ENCODE peak calls at places on chromosomes 1 and 21, in six cellular contexts. I is lung, Y is ascending aorta, F is NT2/D1, U is transverse colon, E is astrocyte. L is an unnamed sample. For H3K4me1, the result is how much of the 10 kb centered on the place peaks cover.

GRCh38 chr1:153677718-153678518 is 570 bp upstream of the NPR1 start:
- DNase-seq in F (peak), E (no peak), I (peak), Y (no peak), U (peak), L (peak)

GRCh38 chr1:98749152-98749756 is 87.7 kb downstream of the SNX7 start:
- DNase-seq in F (no peak), I (no peak), U (no peak), E (peak), Y (no peak), L (no peak)

GRCh38 chr1:46522184-46522968 is 29.1 kb downstream of the KNCN start:
- DNase-seq in E (peak), I (peak), F (no peak), U (peak), Y (no peak), L (peak)

GRCh38 chr1:235601087-235601486 is 48.5 kb downstream of the GNG4 start:
- DNase-seq in F (no peak), U (no peak), Y (no peak), I (no peak), E (no peak), L (no peak)

GRCh38 chr1:5419501-5419900 is 572.7 kb downstream of the NPHP4 start:
- DNase-seq in I (no peak), U (no peak), Y (no peak), F (no peak), E (no peak), L (no peak)

GRCh38 chr1:175129997-175130648 is 62.5 kb downstream of the KIAA0040 start:
- DNase-seq in I (no peak), E (no peak), F (peak), Y (no peak), U (no peak), L (no peak)

GRCh38 chr1:9198538-9199361 is 35.8 kb upstream of the H6PD start:
- DNase-seq in I (no peak), Y (no peak), F (no peak), E (peak), U (no peak), L (no peak)

GRCh38 chr1:116990612-116991151 is 10.9 kb upstream of the CD101 start:
- DNase-seq in I (peak), Y (peak), F (no peak), E (peak), U (peak), L (peak)

GRCh38 chr1:168897249-168897648 is 168.2 kb upstream of the DPT start:
- DNase-seq in I (no peak), U (no peak), E (no peak), F (no peak), Y (no peak), L (no peak)

GRCh38 chr1:180259431-180260338 is 29.6 kb downstream of the LHX4 start:
- DNase-seq in E (no peak), Y (no peak), U (no peak), I (no peak), F (no peak), L (no peak)

GRCh38 chr21:46215436-46216131 is 13.0 kb downstream of the LSS start:
- DNase-seq in U (no peak), E (no peak), I (no peak), F (no peak), Y (no peak), L (no peak)

GRCh38 chr1:224641030-224641429 is 24.9 kb downstream of the CNIH3 start:
- DNase-seq in F (no peak), U (peak), E (no peak), Y (no peak), I (no peak), L (no peak)

GRCh38 chr1:66747500-66747899 is 4.8 kb upstream of the DYNLT5 start:
- DNase-seq in F (no peak), U (no peak), Y (no peak), I (no peak), E (peak), L (no peak)

GRCh38 chr1:1602321-1602931 is 2.5 kb upstream of the FNDC10 start:
- DNase-seq in Y (no peak), F (no peak), E (no peak), I (no peak), U (no peak), L (no peak)

GRCh38 chr21:41045534-41046268 is 122.3 kb upstream of the BACE2 start:
- DNase-seq in F (no peak), I (no peak), U (no peak), Y (no peak), E (no peak), L (no peak)

GRCh38 chr1:54577612-54578011 is 29.6 kb downstream of the ACOT11 start:
- DNase-seq in Y (peak), U (peak), E (peak), I (peak), F (no peak), L (peak)

GRCh38 chr1:94621392-94621791 is 79.8 kb upstream of the F3 start:
- DNase-seq in I (no peak), Y (no peak), E (peak), U (peak), F (no peak), L (no peak)

GRCh38 chr1:98391175-98391574 is 270.3 kb upstream of the SNX7 start:
- DNase-seq in E (no peak), U (no peak), Y (no peak), I (no peak), F (no peak), L (no peak)

GRCh38 chr1:21655259-21655658 is 13.9 kb downstream of the RAP1GAP start:
- DNase-seq in F (no peak), E (no peak), I (no peak), U (no peak), Y (no peak), L (no peak)

GRCh38 chr1:109657970-109658369 is 2.1 kb downstream of the GSTM4 start:
- DNase-seq in E (no peak), Y (no peak), U (no peak), F (no peak), I (peak), L (no peak)

GRCh38 chr1:233791750-233792149 is 112.7 kb upstream of the SLC35F3 start:
- DNase-seq in U (no peak), F (no peak), I (no peak), E (no peak), Y (no peak), L (no peak)

GRCh38 chr1:73800376-73800775 is 397.6 kb downstream of the LRRIQ3 start:
- DNase-seq in Y (no peak), E (peak), U (no peak), F (no peak), I (no peak), L (no peak)

GRCh38 chr1:245458234-245458633 is 303.4 kb downstream of the KIF26B start:
- DNase-seq in F (no peak), U (no peak), Y (no peak), E (no peak), I (no peak), L (no peak)

GRCh38 chr1:117821382-117821755 is 108.1 kb downstream of the GDAP2 start:
- DNase-seq in Y (no peak), E (no peak), I (no peak), U (no peak), F (no peak), L (no peak)

GRCh38 chr1:107802654-107803053 is 162.3 kb downstream of the VAV3 start:
- DNase-seq in U (no peak), Y (no peak), E (no peak), I (no peak), F (no peak), L (no peak)

GRCh38 chr1:29823536-29823935 is 587.2 kb downstream of the PTPRU start:
- DNase-seq in Y (no peak), E (no peak), F (no peak), I (peak), U (no peak), L (no peak)

GRCh38 chr1:27000817-27001460 is 7.4 kb downstream of the TRNP1 start:
- DNase-seq in Y (peak), I (no peak), U (no peak), F (no peak), E (peak), L (no peak)

GRCh38 chr1:155472491-155472890 is 90.1 kb downstream of the ASH1L start:
- DNase-seq in U (no peak), Y (no peak), E (no peak), I (no peak), F (no peak), L (no peak)

GRCh38 chr1:155474156-155474555 is 88.4 kb downstream of the ASH1L start:
- DNase-seq in E (no peak), F (no peak), U (no peak), Y (no peak), I (no peak), L (no peak)

GRCh38 chr1:155473422-155473821 is 89.2 kb downstream of the ASH1L start:
- DNase-seq in E (no peak), I (no peak), Y (no peak), F (no peak), U (no peak), L (no peak)

GRCh38 chr1:155471026-155471425 is 91.6 kb downstream of the ASH1L start:
- DNase-seq in Y (no peak), U (no peak), F (no peak), E (no peak), I (no peak), L (no peak)

DNA sequence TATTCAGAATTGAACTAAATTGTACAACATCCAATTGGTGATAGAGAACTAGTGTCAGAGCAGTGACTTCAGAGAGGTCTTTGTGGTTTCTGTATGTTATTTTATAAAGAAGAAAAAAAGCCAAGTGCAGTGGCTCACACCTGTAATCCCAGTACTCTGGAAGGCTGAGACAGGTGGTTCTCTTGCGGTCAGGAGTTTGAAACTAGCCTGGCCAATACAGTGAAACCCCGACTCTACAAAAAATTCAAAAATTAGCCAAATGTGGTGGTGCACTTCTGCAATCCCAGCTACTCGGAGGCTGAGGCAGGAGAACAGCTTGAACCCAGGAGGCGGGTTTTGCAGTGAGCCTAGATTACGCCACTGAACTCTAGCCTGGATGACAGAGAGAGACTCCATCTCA is 90.7 kb downstream of the ASH1L start:
- DNase-seq in I (no peak), U (no peak), Y (no peak), F (no peak), E (no peak), L (no peak)
- H3K4me3 ChIP-seq in I (no peak), U (no peak), Y (no peak), F (no peak), E (no peak), L (no peak)

GRCh38 chr1:206694151-206694550 is 9.4 kb downstream of the MAPKAPK2 start:
- DNase-seq in F (no peak), E (no peak), I (no peak), U (no peak), Y (no peak), L (no peak)

GRCh38 chr1:206693029-206693428 is 8.3 kb downstream of the MAPKAPK2 start:
- DNase-seq in I (no peak), E (peak), F (no peak), Y (peak), U (peak), L (no peak)

GRCh38 chr1:206694551-206695124 is 9.9 kb downstream of the MAPKAPK2 start:
- DNase-seq in Y (no peak), F (no peak), E (no peak), U (no peak), I (no peak), L (no peak)

GRCh38 chr1:206691604-206692003 is 6.9 kb downstream of the MAPKAPK2 start:
- DNase-seq in F (no peak), E (no peak), I (no peak), U (no peak), Y (no peak), L (no peak)

DNA sequence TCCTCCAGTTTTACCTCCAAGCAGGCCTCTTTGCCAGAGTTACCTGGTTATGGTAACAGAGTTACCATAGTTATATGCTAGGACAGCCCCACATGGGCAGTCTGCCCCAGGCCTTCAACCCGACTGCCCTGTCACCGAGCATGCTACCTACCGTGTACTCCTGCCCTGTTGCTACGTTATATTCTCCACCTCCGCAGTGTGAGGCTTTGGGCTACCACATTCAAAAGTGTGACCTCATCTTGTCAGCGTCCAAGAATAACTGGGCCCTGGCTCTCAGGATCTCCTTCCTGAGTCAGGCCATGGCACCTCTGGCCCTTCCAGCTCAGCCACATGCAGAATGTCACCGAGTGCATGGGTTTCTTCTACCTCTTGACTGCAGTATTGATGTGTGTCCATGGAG is 8.9 kb downstream of the MAPKAPK2 start:
- DNase-seq in U (no peak), F (no peak), Y (peak), E (peak), I (no peak), L (no peak)
- H3K4me1 ChIP-seq in U (half or more), F (under half), Y (under half), E (under half), I (under half), L (under half)

DNA sequence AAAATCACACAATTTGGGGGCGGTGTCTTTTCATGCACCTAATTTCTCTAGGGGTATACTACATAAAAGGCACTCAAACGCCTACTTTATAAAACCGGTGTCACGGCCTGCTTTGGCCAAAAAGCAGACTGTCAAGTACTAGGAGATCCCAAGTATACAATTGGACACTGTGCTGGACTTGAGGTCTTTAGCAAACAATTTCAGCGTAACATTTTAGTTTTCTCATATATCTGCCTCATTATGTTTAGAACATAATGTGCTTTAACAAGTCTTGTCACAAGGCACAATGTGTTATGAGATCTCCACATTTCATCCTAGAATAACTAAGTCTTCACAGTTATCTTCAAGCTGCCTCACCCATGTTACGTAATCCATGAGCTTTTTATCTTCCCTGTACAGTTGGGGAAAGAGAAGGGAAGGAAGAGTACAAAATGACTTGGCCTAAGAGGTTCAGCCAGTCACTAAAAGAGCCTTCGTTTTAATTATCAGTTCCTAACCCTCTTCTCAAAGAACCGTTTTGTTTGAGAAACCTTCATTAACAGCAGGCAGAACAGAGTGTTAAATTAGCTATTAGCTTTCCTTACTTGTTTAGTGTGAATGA is 1.7 kb downstream of the SSX2IP start:
- DNase-seq in U (no peak), Y (no peak), I (no peak), E (peak), F (no peak), L (no peak)
- H3K4me3 ChIP-seq in U (no peak), Y (no peak), I (no peak), E (no peak), F (no peak), L (no peak)

DNA sequence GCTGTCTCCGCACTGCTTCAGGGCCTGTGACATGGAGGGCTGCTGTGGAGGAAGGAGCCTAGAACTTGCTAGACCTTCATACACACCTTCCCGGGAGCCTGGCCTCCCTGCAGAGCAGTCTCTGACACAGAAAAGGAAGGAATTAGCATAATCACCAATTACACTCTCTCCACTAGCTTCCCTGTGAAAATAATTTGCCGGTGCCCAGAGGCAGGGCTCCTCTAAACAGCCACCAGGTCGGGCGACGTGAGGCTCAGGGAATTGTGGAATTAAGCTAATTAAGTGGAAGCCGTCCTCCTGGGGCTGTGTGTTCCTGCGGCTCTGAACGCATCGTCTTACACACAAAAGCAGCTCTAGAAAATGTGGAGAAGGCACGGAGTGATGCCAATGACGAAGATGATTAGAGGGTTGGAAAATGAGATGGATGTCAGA is 82.6 kb downstream of the NENF start:
- DNase-seq in I (no peak), E (no peak), Y (no peak), F (no peak), U (no peak), L (no peak)
- H3K4me1 ChIP-seq in I (under half), E (under half), Y (under half), F (under half), U (under half), L (under half)

GRCh38 chr21:27802816-27803475 is 836.1 kb upstream of the ADAMTS5 start:
- DNase-seq in E (no peak), F (peak), Y (no peak), U (peak), I (peak), L (peak)
- H3K4me3 ChIP-seq in E (no peak), F (no peak), Y (no peak), U (no peak), I (no peak), L (no peak)

DNA sequence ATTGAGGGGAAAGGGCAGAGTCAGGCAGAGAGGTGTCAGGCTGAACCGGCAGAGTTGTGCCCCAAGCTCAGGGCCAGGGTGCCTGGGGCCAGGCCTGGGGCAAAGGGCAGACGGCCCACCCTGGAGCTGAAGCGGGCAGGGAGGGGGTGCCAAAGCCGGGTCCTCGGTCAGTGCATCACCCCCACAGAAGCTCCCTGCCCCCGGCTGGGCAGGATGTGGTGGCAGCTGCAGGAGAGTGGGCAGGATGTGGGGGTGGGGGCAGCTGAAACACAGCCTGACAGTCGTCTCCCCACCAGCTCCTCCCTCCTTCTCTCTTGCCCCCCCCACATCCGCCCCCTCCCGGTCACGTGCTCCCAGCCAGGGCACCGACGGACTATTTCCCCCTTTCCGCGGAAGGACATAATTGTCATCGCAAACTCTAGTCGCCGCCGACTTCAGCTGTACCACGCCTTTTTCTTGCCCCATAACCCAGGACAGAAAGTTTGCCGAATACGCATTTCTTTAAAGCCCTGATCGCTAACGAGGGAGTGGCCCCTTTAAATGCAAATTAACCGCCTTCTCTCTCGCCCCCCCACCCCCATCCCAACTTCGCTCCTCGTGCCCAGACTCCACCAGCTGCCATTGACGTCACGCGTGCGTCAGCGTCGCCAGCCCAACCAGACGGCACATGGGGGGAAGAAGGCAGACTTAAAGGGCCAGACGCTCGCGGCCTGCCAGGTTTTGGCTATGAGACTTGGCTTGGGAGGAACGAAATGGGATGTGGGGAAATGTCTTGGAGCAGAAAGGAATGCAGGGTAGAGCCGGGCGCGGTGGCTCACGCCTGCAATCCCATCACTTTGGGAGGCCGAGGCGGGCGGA is 4.5 kb upstream of the MEF2D start:
- DNase-seq in U (peak), I (peak), Y (peak), F (peak), E (peak), L (peak)
- H3K4me1 ChIP-seq in U (half or more), I (under half), Y (under half), F (under half), E (under half), L (half or more)

DNA sequence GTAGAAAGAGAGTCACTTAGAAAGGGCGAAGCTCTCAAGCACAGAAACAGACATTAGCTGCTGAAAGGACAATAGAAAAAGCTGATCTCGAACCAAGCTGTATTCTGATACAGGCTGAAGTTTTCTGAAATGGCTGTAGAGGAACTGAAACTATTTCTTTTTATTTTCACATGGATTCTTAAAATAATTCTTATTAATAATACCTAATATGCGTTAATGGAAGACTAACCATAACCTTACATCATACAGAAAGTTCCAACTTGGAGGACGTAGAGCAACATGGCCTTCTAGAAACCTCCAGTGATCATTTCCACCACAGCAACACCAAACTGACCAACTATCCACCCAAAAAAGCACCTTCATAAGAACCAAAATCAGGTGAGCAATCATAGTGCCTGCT is 52.8 kb upstream of the ACADM start:
- DNase-seq in I (no peak), F (no peak), U (no peak), Y (no peak), E (no peak), L (no peak)
- H3K4me3 ChIP-seq in I (no peak), F (no peak), U (no peak), Y (no peak), E (no peak), L (no peak)

GRCh38 chr1:3244539-3245315 is 175.7 kb downstream of the PRDM16 start:
- DNase-seq in U (no peak), F (no peak), E (peak), Y (no peak), I (no peak), L (no peak)
- H3K4me1 ChIP-seq in U (under half), F (under half), E (under half), Y (under half), I (under half), L (under half)

GRCh38 chr1:183100575-183100974 is 77.4 kb downstream of the LAMC1 start:
- DNase-seq in U (no peak), F (no peak), I (no peak), Y (no peak), E (no peak), L (no peak)

GRCh38 chr1:183101081-183101480 is 77.9 kb downstream of the LAMC1 start:
- DNase-seq in F (no peak), E (peak), U (no peak), Y (no peak), I (no peak), L (no peak)

GRCh38 chr1:183103141-183103540 is 79.9 kb downstream of the LAMC1 start:
- DNase-seq in U (no peak), F (no peak), Y (no peak), I (no peak), E (no peak), L (no peak)

GRCh38 chr1:183103577-183103976 is 80.4 kb downstream of the LAMC1 start:
- DNase-seq in Y (no peak), U (no peak), I (no peak), F (no peak), E (no peak), L (no peak)

GRCh38 chr1:183101841-183102276 is 78.6 kb downstream of the LAMC1 start:
- DNase-seq in I (no peak), Y (no peak), F (no peak), U (no peak), E (no peak), L (no peak)
- H3K4me3 ChIP-seq in I (no peak), Y (no peak), F (no peak), U (no peak), E (no peak), L (no peak)